ENCODE peak calls at places on chromosomes 1 and 21, in nine cellular contexts. O is left cardiac atrium; W is psoas muscle; A is colonic mucosa; V is activated naive CD4-positive, alpha-beta T cell treated with Interleukin-2 at 50 U/mL for 16 hours; T is dermis microvascular lymphatic vessel endothelial cell; F is T-helper 1 cell; G is fibroblast of mammary gland; J is AG10803. Q is an unnamed sample.

GRCh38 chr1:62530516-62531154 is 66.7 kb upstream of the ANGPTL3 start:
- DNase-seq in O (peak; percentile 28), W (no peak), A (peak; percentile 52), V (peak; percentile 1), T (peak; percentile 10), F (no peak), G (peak; percentile 9), J (peak; percentile 39), Q (no peak)

GRCh38 chr1:207017615-207018559 is 14.7 kb downstream of the C1orf116 start:
- DNase-seq in O (no peak), W (peak; percentile 62), A (peak; percentile 60), V (no peak), T (no peak), F (no peak), G (no peak), J (no peak), Q (no peak)

GRCh38 chr21:26148834-26149354 is 21.7 kb downstream of the APP start:
- DNase-seq in O (no peak), W (no peak), A (no peak), V (no peak), T (no peak), F (no peak), G (peak; percentile 72), J (peak; percentile 68), Q (no peak)

GRCh38 chr1:49026230-49026811 is 249.6 kb upstream of the BEND5 start:
- DNase-seq in O (no peak), W (no peak), A (no peak), V (no peak), T (no peak), F (no peak), G (no peak), J (no peak), Q (no peak)

GRCh38 chr1:32066489-32066873 is 6.3 kb upstream of the TMEM39B start:
- DNase-seq in O (peak; percentile 83), W (no peak), A (peak; percentile 62), V (no peak), T (no peak), F (no peak), G (peak; percentile 82), J (peak; percentile 77), Q (no peak)

GRCh38 chr1:91697322-91698260 is 188.4 kb downstream of the TGFBR3 start:
- DNase-seq in O (no peak), W (no peak), A (no peak), V (peak; percentile 53), T (no peak), F (no peak), G (peak; percentile 96), J (peak; percentile 77), Q (no peak)

GRCh38 chr1:113940365-113941244 is 11.5 kb downstream of the HIPK1 start:
- DNase-seq in O (no peak), W (peak; percentile 53), A (no peak), V (peak; percentile 36), T (no peak), F (peak; percentile 23), G (no peak), J (no peak), Q (no peak)

GRCh38 chr1:221751267-221751887 is 9.5 kb upstream of the DUSP10 start:
- DNase-seq in O (no peak), W (no peak), A (no peak), V (no peak), T (no peak), F (no peak), G (no peak), J (no peak), Q (no peak)

GRCh38 chr1:162175393-162175792 is 105.9 kb downstream of the NOS1AP start:
- DNase-seq in O (no peak), W (no peak), A (no peak), V (no peak), T (no peak), F (no peak), G (no peak), J (no peak), Q (no peak)

GRCh38 chr1:242523968-242524570 is 428 bp downstream of the PLD5 start:
- DNase-seq in O (no peak), W (no peak), A (no peak), V (no peak), T (no peak), F (no peak), G (peak; percentile 26), J (peak; percentile 7), Q (no peak)

Q was measured in effector CD4-positive, alpha-beta T cell.